ENCODE peak calls at places on chromosomes 4 and X, in eight cellular contexts. D is sigmoid colon, A is PC-9, Y is ovary, O is cardiac muscle cell, E is endodermal cell, T is MM.1S, P is tibial artery. Q is an unnamed sample.

GRCh38 chr4:75499900-75500299 is 14.3 kb downstream of the RCHY1 start:
- DNase-seq in E (no peak), A (no peak), Y (no peak), D (no peak), T (no peak), P (no peak), O (no peak), Q (no peak)

GRCh38 chrX:29617276-29617675 is 598.1 kb upstream of the MAGEB2 start:
- DNase-seq in P (no peak), O (no peak), D (no peak), E (no peak), T (no peak), Y (no peak), A (no peak), Q (no peak)

GRCh38 chrX:95248386-95248785 is 1436.3 kb upstream of the DIAPH2 start:
- DNase-seq in A (no peak), D (no peak), E (no peak), T (no peak), P (no peak), Y (no peak), O (no peak), Q (no peak)

GRCh38 chrX:13898084-13898483 is 81.2 kb upstream of the GPM6B start:
- DNase-seq in A (no peak), P (peak; percentile 25), Y (no peak), E (peak; percentile 64), O (peak; percentile 1), T (peak; percentile 22), D (no peak), Q (peak; percentile 34)

GRCh38 chrX:134969726-134970125 is 21.1 kb upstream of the SMIM10 start:
- DNase-seq in T (no peak), Y (no peak), P (no peak), E (no peak), D (no peak), A (no peak), O (no peak), Q (no peak)

GRCh38 chr4:71194454-71194853 is 144.4 kb upstream of the SLC4A4 start:
- DNase-seq in D (no peak), Y (no peak), O (no peak), T (no peak), A (no peak), E (no peak), P (no peak), Q (no peak)

GRCh38 chr4:152032722-152033131 is 271.9 kb upstream of the GATB start:
- DNase-seq in O (no peak), P (peak; percentile 53), A (no peak), Y (no peak), T (no peak), E (peak; percentile 7), D (no peak), Q (no peak)

GRCh38 chr4:32689520-32689919 is 1969.4 kb downstream of the PCDH7 start:
- DNase-seq in Y (no peak), E (no peak), P (no peak), D (no peak), O (no peak), T (no peak), A (no peak), Q (no peak)

GRCh38 chr4:157751631-157752030 is 421.2 kb downstream of the GASK1B start:
- DNase-seq in Y (no peak), T (no peak), D (no peak), E (no peak), P (no peak), A (no peak), O (no peak), Q (no peak)

GRCh38 chr4:82711158-82711785 is 87.3 kb downstream of the SCD5 start:
- DNase-seq in P (no peak), T (no peak), Y (no peak), O (no peak), D (no peak), E (peak; percentile 52), A (no peak), Q (no peak)

DNA sequence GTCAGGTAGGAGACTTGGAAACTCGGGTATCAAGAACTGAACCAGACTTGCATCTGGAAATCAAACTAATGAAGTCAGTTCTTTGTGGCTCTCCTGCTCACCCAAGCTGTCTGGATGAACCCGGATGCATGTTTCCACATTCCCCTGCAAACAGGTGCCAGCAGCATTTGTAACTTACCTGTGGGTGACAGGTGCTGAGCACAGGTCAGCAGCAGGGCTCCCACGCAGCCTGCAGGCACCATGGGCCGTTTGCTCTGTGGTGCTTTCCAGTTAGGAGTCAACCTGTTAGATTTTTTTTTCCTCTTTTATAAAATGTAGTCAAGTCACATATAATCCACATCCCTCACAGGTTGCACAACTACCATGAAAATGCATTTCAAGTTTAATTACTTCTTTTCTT is 385.6 kb upstream of the ADGRL3 start:
- DNase-seq in T (no peak), A (no peak), O (no peak), D (no peak), E (no peak), P (no peak), Y (no peak), Q (no peak)
- TF ChIP-seq CTCF in T (no peak), A (no peak), O (no peak), D (no peak), E (no peak), P (no peak), Y (no peak), Q (no peak)

GRCh38 chr4:2413821-2414610 is 4.4 kb downstream of the ZFYVE28 start:
- DNase-seq in O (no peak), E (peak; percentile 76), D (no peak), Y (no peak), P (no peak), A (no peak), T (peak; percentile 56), Q (no peak)

GRCh38 chr4:2412885-2413716 is 5.3 kb downstream of the ZFYVE28 start:
- DNase-seq in T (peak; percentile 99), P (peak; percentile 75), E (peak; percentile 97), O (peak; percentile 68), D (peak; percentile 87), A (peak; percentile 83), Y (peak; percentile 73), Q (no peak)

GRCh38 chr4:2412534-2412884 is 5.9 kb downstream of the ZFYVE28 start:
- DNase-seq in D (no peak), O (no peak), A (peak; percentile 44), E (no peak), T (peak; percentile 72), Y (no peak), P (no peak), Q (no peak)

GRCh38 chr4:2409381-2409783 is 9.1 kb downstream of the ZFYVE28 start:
- DNase-seq in D (no peak), P (no peak), A (no peak), O (no peak), T (no peak), Y (no peak), E (peak; percentile 40), Q (no peak)

DNA sequence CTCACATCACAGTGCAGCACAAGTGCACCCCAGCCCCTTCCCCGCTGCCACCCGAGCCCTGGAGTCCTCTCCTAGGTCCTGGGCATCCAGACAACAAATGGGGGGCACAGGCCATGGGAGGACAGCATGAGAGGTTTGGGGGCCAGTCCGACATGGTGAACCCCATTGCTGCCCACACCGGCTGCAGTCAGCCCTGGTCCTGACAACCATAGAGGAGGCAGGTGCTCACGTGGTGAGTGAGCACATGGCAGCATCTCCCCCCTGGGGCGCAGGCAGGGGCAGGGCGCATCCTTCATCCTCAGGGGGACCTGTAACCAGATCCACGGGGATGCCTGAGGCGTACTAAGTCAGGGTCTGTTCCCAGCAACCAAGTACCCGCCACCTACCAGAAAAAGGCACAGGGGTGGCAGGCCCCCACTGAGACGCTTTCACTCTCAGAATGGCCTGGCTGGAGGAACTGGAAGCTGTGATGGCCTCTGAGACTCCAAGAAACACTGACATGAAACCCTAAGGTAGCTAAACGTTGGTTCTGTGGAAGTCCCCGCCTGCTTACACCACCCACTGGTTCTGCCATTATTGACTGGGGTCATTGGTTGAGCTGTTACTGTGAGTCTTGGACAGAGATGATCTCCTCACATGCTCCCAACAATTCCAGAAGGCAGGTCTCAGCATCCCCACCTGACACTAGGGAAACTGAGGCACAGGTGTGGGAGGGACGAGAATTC is 6.5 kb downstream of the ZFYVE28 start:
- DNase-seq in A (no peak), E (peak; percentile 44), Y (no peak), D (no peak), P (no peak), O (no peak), T (no peak), Q (no peak)
- H3K27ac ChIP-seq in A (peak overlapping the region; percentile 76), E (no peak overlapping the region), Y (no peak overlapping the region), D (peak overlapping the region; percentile 25), P (no peak overlapping the region), O (no peak overlapping the region), T (peak overlapping the region; percentile 99), Q (no peak overlapping the region)

GRCh38 chr4:98674404-98675173 is 16.2 kb upstream of the TSPAN5 start:
- DNase-seq in Y (no peak), O (no peak), T (no peak), P (no peak), D (no peak), A (no peak), E (no peak), Q (no peak)

GRCh38 chr4:98671131-98671530 is 12.7 kb upstream of the TSPAN5 start:
- DNase-seq in T (no peak), Y (no peak), D (no peak), O (no peak), E (no peak), A (no peak), P (no peak), Q (peak; percentile 34)

GRCh38 chr4:98672583-98673281 is 14.3 kb upstream of the TSPAN5 start:
- DNase-seq in O (no peak), T (no peak), Y (no peak), P (no peak), D (no peak), E (no peak), A (no peak), Q (no peak)

GRCh38 chr4:98673978-98674377 is 15.6 kb upstream of the TSPAN5 start:
- DNase-seq in A (no peak), P (no peak), T (no peak), Y (no peak), O (no peak), E (peak; percentile 60), D (no peak), Q (no peak)

DNA sequence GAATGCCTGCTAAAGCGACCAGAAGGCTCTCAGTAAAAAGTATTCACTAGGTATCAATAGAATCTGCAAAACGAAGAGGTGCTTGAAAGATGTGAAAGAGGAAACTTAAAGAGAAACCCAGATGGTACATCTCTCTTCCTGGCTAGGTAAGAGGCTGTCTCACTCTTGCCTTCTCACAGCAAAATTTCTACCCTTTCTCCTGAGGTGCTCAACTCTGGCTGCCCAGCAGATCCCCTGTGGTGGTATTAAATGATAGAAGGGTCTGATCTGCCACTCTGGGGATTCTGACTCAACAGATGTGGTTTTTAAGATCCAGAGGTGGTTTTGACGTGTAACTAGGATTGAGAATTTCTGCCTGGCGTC is 14.9 kb upstream of the TSPAN5 start:
- DNase-seq in O (no peak), Y (no peak), P (no peak), T (peak; percentile 36), A (no peak), E (no peak), D (no peak), Q (no peak)
- H3K4me3 ChIP-seq in O (no peak overlapping the region), Y (no peak overlapping the region), P (no peak overlapping the region), T (no peak overlapping the region), A (no peak overlapping the region), E (no peak overlapping the region), D (no peak overlapping the region), Q (no peak overlapping the region)

GRCh38 chr4:120263623-120264022 is 197.0 kb upstream of the MAD2L1 start:
- DNase-seq in O (no peak), E (no peak), Y (no peak), D (no peak), A (no peak), P (no peak), T (no peak), Q (no peak)

GRCh38 chr4:120261117-120261516 is 194.5 kb upstream of the MAD2L1 start:
- DNase-seq in A (no peak), P (no peak), O (no peak), T (no peak), Y (no peak), D (no peak), E (no peak), Q (no peak)

GRCh38 chr4:120266602-120267001 is 200.0 kb upstream of the MAD2L1 start:
- DNase-seq in Y (no peak), T (no peak), O (no peak), P (no peak), A (no peak), D (no peak), E (no peak), Q (no peak)
- TF ChIP-seq CTCF in Y (no peak), T (no peak), O (no peak), P (no peak), A (no peak), D (no peak), E (no peak), Q (no peak)